ENCODE peak calls at places on chromosomes 2 and 18, in six cellular contexts. I is astrocyte, Z is psoas muscle, J is astrocyte of the cerebellum, K is GM12865, F is D721Med. E is an unnamed sample.

GRCh38 chr2:23204650-23205049 is 180.3 kb upstream of the KLHL29 start:
- DNase-seq in J (no peak), K (no peak), F (no peak), Z (no peak), I (no peak), E (no peak)

GRCh38 chr2:150663143-150663542 is 175.7 kb upstream of the RND3 start:
- DNase-seq in I (peak; percentile 87), J (peak; percentile 46), F (no peak), K (no peak), Z (no peak), E (peak; percentile 76)

GRCh38 chr2:157470321-157470720 is 26.4 kb upstream of the CYTIP start:
- DNase-seq in F (no peak), K (peak; percentile 87), I (no peak), Z (no peak), J (no peak), E (no peak)

GRCh38 chr2:44168684-44169154 is at the start of gene PPM1B:
- DNase-seq in K (no peak), Z (peak; percentile 99), I (no peak), J (no peak), F (peak; percentile 71), E (no peak)

GRCh38 chr2:106104332-106105062 is 89.6 kb downstream of the UXS1 start:
- DNase-seq in I (peak; percentile 26), J (peak; percentile 37), Z (no peak), F (peak; percentile 84), K (peak; percentile 77), E (peak; percentile 75)

GRCh38 chr2:27194538-27195354 is 17.1 kb upstream of the ATRAID start:
- DNase-seq in Z (no peak), K (no peak), F (no peak), I (no peak), J (no peak), E (no peak)

GRCh38 chr2:127535422-127535901 is at the start of gene MYO7B:
- DNase-seq in F (no peak), Z (no peak), K (no peak), I (no peak), J (no peak), E (no peak)

GRCh38 chr2:82789886-82790276 is 1669.2 kb downstream of the SUCLG1 start:
- DNase-seq in K (no peak), I (no peak), Z (no peak), F (no peak), J (no peak), E (no peak)

GRCh38 chr18:63889641-63890040 is 2.1 kb downstream of the SERPINB2 start:
- DNase-seq in Z (no peak), K (no peak), J (no peak), I (no peak), F (no peak), E (no peak)

GRCh38 chr18:32308493-32309120 is 118.8 kb downstream of the MEP1B start:
- DNase-seq in K (no peak), Z (no peak), I (peak; percentile 81), F (no peak), J (peak; percentile 57), E (peak; percentile 60)

GRCh38 chr2:60867848-60868247 is 13.5 kb upstream of the REL start:
- DNase-seq in Z (no peak), I (no peak), F (no peak), K (peak; percentile 61), J (no peak), E (no peak)

GRCh38 chr2:168079236-168079635 is 168.2 kb downstream of the STK39 start:
- DNase-seq in K (no peak), J (no peak), I (no peak), F (no peak), Z (no peak), E (no peak)

GRCh38 chr18:37361223-37362157 is 204.1 kb downstream of the CELF4 start:
- DNase-seq in K (no peak), J (no peak), F (no peak), I (no peak), Z (no peak), E (no peak)

GRCh38 chr2:201532686-201533304 is 81.3 kb downstream of the STRADB start:
- DNase-seq in Z (no peak), K (peak; percentile 82), I (peak; percentile 96), J (no peak), F (no peak), E (peak; percentile 25)

GRCh38 chr18:44229693-44230108 is 451.0 kb upstream of the SETBP1 start:
- DNase-seq in Z (peak; percentile 41), J (peak; percentile 83), K (no peak), I (peak; percentile 69), F (no peak), E (no peak)

GRCh38 chr2:240793313-240794177 is 26.5 kb downstream of the KIF1A start:
- DNase-seq in F (no peak), J (no peak), K (no peak), I (no peak), Z (peak; percentile 5), E (no peak)

GRCh38 chr2:86014493-86014892 is 91.2 kb downstream of the POLR1A start:
- DNase-seq in F (no peak), Z (no peak), J (no peak), I (no peak), K (no peak), E (no peak)

GRCh38 chr18:60693426-60693825 is 320.9 kb upstream of the MC4R start:
- DNase-seq in F (no peak), J (no peak), K (no peak), Z (no peak), I (peak; percentile 16), E (peak; percentile 13)

GRCh38 chr2:74528600-74529356 is 728 bp downstream of the AUP1 start:
- DNase-seq in F (no peak), J (no peak), Z (no peak), K (peak; percentile 60), I (no peak), E (no peak)

GRCh38 chr2:46548521-46549144 is 69.3 kb downstream of the TMEM247 start:
- DNase-seq in J (no peak), Z (no peak), I (no peak), K (no peak), F (no peak), E (no peak)

GRCh38 chr2:133200684-133201421 is 367.4 kb downstream of the NCKAP5 start:
- DNase-seq in Z (no peak), I (peak; percentile 95), J (peak; percentile 42), K (no peak), F (no peak), E (peak; percentile 71)

GRCh38 chr2:109437325-109438090 is 176.3 kb downstream of the SEPTIN10 start:
- DNase-seq in J (no peak), I (no peak), Z (no peak), K (no peak), F (no peak), E (no peak)

GRCh38 chr2:224208034-224208433 is 168.9 kb upstream of the SERPINE2 start:
- DNase-seq in F (no peak), J (no peak), Z (no peak), K (no peak), I (no peak), E (no peak)
- TF ChIP-seq CTCF in F (no peak), J (no peak), Z (no peak), K (no peak), I (no peak), E (no peak)

GRCh38 chr2:49616800-49617199 is 462.5 kb upstream of the FSHR start:
- DNase-seq in I (peak; percentile 1), F (no peak), Z (no peak), K (peak; percentile 49), J (peak; percentile 3), E (no peak)
- TF ChIP-seq CTCF in I (peak; percentile 27), F (peak; percentile 73), Z (peak; percentile 6), K (peak; percentile 41), J (peak; percentile 51), E (peak; percentile 25)

GRCh38 chr18:285817-286216 is 18.0 kb upstream of the THOC1 start:
- DNase-seq in I (no peak), J (no peak), K (no peak), Z (no peak), F (no peak), E (no peak)

GRCh38 chr18:292271-292670 is 24.4 kb upstream of the THOC1 start:
- DNase-seq in I (no peak), F (no peak), J (no peak), Z (no peak), K (no peak), E (no peak)

DNA sequence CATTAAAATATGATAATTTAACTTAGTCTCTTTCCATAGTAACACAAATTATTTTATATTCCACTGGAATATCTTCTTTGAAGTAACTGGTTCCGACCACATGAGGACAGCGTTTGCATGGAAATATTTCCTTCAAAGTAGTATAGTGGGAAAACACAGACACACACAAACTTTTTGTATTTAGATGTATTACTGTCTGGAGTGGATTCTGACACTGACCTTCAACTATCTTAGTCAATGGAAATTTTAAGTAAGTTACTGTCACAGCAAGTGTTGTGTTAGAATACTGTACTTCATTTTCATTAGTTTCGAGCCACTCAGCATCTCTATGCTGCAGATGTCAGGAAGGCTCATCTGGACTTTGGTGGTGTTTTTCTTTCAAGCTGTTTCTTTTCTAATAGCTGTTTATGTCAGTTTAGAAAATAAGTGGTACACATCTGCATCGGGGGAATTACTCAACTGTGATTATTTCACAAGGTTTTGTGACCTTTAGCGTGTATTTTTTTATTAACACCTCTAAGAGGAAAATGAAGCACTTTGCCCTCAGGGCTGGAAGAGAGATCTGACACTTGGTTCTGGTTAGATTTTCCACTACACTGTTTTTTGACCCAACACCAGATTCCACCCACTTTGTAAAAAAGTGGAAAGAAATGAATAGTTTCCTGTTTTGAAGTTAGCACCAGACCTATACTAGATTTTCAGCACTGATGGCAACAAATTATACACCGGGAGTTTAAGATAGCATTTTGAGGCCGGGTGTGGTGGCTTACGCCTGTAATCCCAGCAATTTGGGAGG is 18.9 kb upstream of the THOC1 start:
- DNase-seq in J (no peak), Z (no peak), F (no peak), I (peak; percentile 16), K (no peak), E (peak; percentile 6)
- TF ChIP-seq CTCF in J (peak; percentile 63), Z (peak; percentile 17), F (peak; percentile 72), I (peak; percentile 57), K (no peak), E (peak; percentile 37)

GRCh38 chr2:37189452-37190153 is 1.1 kb upstream of the SULT6B1 start:
- DNase-seq in J (peak; percentile 84), F (no peak), K (no peak), Z (no peak), I (peak; percentile 81), E (peak; percentile 79)
- TF ChIP-seq CTCF in J (no peak), F (no peak), K (no peak), Z (no peak), I (no peak), E (no peak)

GRCh38 chr2:39937621-39938020 is 158.6 kb upstream of the THUMPD2 start:
- DNase-seq in Z (no peak), F (no peak), K (no peak), J (no peak), I (no peak), E (no peak)
- TF ChIP-seq CTCF in Z (no peak), F (no peak), K (no peak), J (no peak), I (no peak), E (no peak)

DNA sequence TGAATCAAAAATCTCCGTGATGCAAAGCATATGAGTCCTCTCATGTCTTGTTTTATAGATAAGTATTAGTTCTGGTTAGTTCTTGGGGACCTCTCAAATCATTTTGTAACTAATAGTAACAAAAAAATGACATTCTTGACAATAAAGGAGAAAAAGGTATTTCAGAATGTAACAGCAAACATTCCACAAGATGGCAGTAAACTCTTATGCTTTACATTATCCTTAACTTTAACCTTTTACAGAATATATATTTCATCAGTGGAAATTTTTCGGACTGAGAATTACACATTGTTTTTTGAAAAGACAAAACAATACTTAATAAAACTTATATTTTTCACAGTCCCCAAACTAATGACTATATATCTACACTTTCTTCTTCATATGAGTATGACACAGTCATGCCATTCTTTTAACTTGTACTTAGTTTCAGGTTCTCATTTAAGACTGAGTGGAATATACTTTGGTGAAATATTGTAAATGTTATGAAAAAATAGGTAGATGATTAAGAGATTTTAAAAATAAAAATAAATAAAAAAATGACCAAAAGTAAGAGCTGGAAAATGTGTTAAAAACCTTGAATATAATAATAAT is 142.9 kb upstream of the NXPH2 start:
- DNase-seq in J (peak; percentile 34), F (no peak), I (peak; percentile 22), Z (no peak), K (no peak), E (peak; percentile 6)
- TF ChIP-seq CTCF in J (no peak), F (peak; percentile 79), I (peak; percentile 42), Z (peak; percentile 19), K (no peak), E (peak; percentile 59)